ENCODE peak calls at places on chromosomes 4 and X, in six cellular contexts. Y, K, H, F, R and Z are unnamed samples.

GRCh38 chr4:122614621-122615020 is 6.2 kb downstream of the IL21 start:
- DNase-seq in K (no peak), Y (no peak), R (no peak), H (no peak), F (no peak), Z (no peak)

GRCh38 chr4:25347971-25348370 is 29.1 kb upstream of the ANAPC4 start:
- DNase-seq in H (no peak), K (no peak), F (no peak), R (no peak), Y (no peak), Z (no peak)

GRCh38 chr4:125382995-125383394 is 68.2 kb downstream of the FAT4 start:
- DNase-seq in R (no peak), Y (no peak), F (no peak), H (no peak), K (no peak), Z (no peak)

GRCh38 chr4:43132010-43132582 is 239.6 kb downstream of the GRXCR1 start:
- DNase-seq in H (peak; percentile 42), K (peak; percentile 3), R (no peak), Y (peak; percentile 9), F (peak; percentile 22), Z (peak; percentile 1)

GRCh38 chr4:3388461-3389185 is 53.1 kb upstream of the HGFAC start:
- DNase-seq in Y (no peak), H (no peak), R (no peak), K (peak; percentile 77), F (no peak), Z (no peak)

GRCh38 chrX:111095974-111096870 is at the start of gene PAK3:
- DNase-seq in F (no peak), K (no peak), H (no peak), Y (no peak), R (no peak), Z (no peak)

GRCh38 chr4:74537459-74537858 is 92.5 kb downstream of the AREG start:
- DNase-seq in F (no peak), R (no peak), H (no peak), K (no peak), Y (no peak), Z (no peak)

GRCh38 chr4:77332696-77333270 is 175.8 kb downstream of the CCNG2 start:
- DNase-seq in K (no peak), F (no peak), H (no peak), Y (no peak), R (no peak), Z (no peak)

GRCh38 chrX:97401154-97401553 is 517.4 kb downstream of the RPA4 start:
- DNase-seq in Y (no peak), F (no peak), H (peak; percentile 1), K (peak; percentile 68), R (no peak), Z (no peak)

GRCh38 chr4:153927546-153927945 is 138.7 kb upstream of the SFRP2 start:
- DNase-seq in H (no peak), F (no peak), Y (no peak), R (no peak), K (no peak), Z (no peak)

GRCh38 chr4:2219233-2219760 is 22.6 kb downstream of the HAUS3 start:
- DNase-seq in Y (no peak), F (no peak), K (no peak), R (no peak), H (no peak), Z (no peak)

GRCh38 chrX:153494061-153494460 is 719 bp upstream of the BGN start:
- DNase-seq in F (no peak), R (no peak), H (no peak), Y (no peak), K (no peak), Z (no peak)

GRCh38 chrX:153495362-153495751 is 577 bp downstream of the BGN start:
- DNase-seq in F (no peak), Y (no peak), H (no peak), R (no peak), K (no peak), Z (no peak)

GRCh38 chrX:153493085-153493484 is 1.7 kb upstream of the BGN start:
- DNase-seq in R (no peak), K (no peak), H (no peak), Y (no peak), F (no peak), Z (no peak)

GRCh38 chrX:153495903-153496629 is 1.3 kb downstream of the BGN start:
- DNase-seq in F (no peak), K (no peak), H (no peak), R (no peak), Y (no peak), Z (no peak)

DNA sequence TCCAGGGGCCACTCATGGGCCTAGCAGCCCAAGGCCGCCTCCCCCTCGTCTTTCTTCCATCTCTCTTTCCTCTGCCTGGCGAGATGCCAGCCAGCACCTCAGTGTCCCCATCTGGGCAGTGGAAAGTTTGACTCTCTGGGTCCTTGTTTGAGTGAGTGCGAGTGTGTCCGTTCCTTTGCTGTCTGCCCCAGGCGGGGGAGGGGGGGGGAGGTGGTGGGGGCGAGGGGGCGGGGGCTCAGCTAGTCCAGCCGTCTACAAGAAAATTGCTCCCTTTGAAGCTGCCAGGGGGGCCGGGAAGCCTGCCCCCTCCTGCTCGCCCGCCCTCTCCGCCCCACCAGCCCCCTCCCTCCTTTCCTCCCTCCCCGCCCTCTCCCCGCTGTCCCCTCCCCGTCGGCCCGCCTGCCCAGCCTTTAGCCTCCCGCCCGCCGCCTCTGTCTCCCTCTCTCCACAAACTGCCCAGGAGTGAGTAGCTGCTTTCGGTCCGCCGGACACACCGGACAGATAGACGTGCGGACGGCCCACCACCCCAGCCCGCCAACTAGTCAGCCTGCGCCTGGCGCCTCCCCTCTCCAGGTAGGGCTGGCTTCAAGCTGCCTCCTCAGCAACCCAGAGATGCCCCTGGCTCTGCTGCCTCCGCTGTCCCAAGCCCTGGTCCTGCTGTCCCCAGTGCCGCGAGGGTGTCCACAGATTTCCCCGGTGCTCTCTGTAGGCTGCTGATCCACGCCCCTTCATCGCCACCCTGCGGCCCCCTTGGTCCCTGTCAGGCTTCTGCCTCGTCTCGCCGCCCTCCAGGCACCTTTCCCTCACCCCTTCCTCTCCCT is at the start of gene BGN:
- DNase-seq in H (peak; percentile 26), Y (no peak), R (no peak), F (peak; percentile 48), K (no peak), Z (no peak)
- TF ChIP-seq POLR2A in H (no peak), Y (no peak), R (no peak), F (no peak), K (no peak), Z (no peak)

GRCh38 chrX:135382260-135382659 is 39.5 kb upstream of the SMIM10L2A start:
- DNase-seq in Y (no peak), K (no peak), H (no peak), R (no peak), F (no peak), Z (no peak)
- TF ChIP-seq POLR2AphosphoS5 in Y (no peak), K (no peak), H (no peak), R (no peak), F (no peak), Z (no peak)

GRCh38 chrX:7690842-7691241 is 152.1 kb upstream of the VCX start:
- DNase-seq in F (no peak), R (no peak), Y (no peak), K (no peak), H (no peak), Z (no peak)
- TF ChIP-seq TAF1 in F (no peak), R (no peak), Y (no peak), K (no peak), H (no peak), Z (no peak)

DNA sequence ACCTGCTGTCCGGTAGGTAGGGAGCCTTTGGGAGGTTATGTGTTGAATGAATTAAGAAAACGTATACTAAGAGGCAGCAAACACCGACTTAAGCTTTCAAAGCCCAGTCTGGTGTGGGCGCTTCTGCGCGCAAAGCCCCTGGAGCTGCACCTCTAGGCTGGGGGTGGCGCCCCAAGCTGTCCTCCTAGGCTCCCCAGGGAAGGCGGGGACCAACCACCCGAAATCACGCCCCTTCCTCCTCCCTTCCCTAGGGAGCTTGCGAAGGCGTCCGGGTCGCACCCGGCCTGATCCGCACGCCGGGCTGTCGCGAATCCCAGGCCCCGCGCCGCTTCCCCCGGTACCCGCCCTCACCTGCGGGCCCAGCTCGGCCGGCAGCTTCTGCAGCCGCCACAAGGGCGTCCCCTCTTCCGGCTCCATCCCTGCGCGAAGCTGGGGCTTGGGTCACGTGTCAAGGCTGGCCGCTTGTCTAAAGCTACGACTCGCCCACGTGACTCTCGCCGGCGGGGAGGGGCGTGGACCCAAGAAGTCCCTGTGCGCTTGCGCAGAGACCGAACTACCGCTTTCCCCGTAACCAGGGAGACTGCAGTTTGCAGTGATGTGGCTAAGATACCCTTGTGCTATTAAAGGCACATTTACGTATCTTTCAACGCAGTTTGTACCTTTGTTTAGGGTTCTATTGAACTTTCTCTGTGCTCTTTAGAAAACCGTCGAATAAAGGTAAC is at the start of gene COMMD8:
- DNase-seq in F (peak; percentile 94), R (peak; percentile 96), H (peak; percentile 92), K (peak; percentile 91), Y (peak; percentile 83), Z (peak; percentile 75)
- TF ChIP-seq POLR2A in F (peak; percentile 78), R (no peak), H (peak; percentile 88), K (peak; percentile 96), Y (peak; percentile 84), Z (peak; percentile 88)

DNA sequence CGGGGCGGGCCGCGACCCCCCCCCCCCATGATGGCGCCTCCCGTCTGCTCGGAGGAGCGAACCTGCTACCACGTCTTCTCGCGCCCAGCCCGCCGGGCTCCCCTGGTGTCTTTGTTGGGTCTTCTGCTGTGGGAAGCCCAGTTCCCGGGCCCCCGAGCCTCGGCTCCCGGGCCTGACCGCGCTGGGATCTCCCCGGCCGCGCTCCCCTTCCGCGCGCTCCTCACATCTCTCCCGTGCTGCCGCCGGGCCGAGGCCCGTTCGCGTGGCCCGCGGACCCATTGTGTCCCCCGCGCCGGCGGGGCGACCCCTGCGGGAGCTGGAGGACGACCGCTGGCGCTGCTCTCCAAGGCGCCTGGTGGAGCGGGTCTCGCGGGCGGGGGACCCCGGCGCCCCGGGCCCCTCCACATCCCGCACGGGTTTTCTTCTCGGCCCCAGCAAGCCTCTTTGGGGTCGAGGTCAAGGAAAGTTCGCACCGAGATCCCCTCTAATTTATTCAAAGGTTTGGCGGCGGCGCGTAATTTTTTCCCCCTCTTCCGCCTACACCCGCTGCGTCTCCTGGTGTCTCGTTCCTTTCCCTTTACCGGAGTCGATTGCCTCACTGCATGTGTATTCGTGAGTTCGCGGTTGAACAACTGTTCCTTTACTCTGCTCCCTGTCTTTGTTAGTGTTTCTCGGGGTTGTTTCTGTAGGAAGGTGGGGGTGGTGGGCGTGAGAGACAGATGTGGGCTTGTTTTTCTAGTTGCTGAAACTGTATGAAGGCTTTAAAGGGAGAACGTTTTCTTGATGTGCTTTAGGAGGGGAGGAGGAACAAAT is 762 bp downstream of the SMAD1 start:
- DNase-seq in K (peak; percentile 28), H (peak; percentile 61), Y (peak; percentile 38), F (no peak), R (no peak), Z (peak; percentile 37)
- TF ChIP-seq POLR2AphosphoS5 in K (peak; percentile 32), H (no peak), Y (no peak), F (no peak), R (peak; percentile 82), Z (no peak)